ENCODE peak calls at places on chromosome 2, in seven cellular contexts. One of them, this sample, is unnamed.
A peak's percentile ranks its signal among the peaks of the same experiment; 100 is the strongest.

GRCh38 chr2:126863336-126864015 is 35.2 kb upstream of the TEX51 start:
- DNase-seq in tibial nerve: no peak
- DNase-seq in PC-3: no peak
- DNase-seq in OCI-LY7: peak; percentile 18
- DNase-seq in GM23248: no peak
- DNase-seq in WERI-Rb-1: no peak
- DNase-seq in upper lobe of right lung: no peak
- DNase-seq in this sample: no peak

GRCh38 chr2:183034806-183035205 is 3.5 kb downstream of the NCKAP1 start:
- DNase-seq in OCI-LY7: no peak
- DNase-seq in WERI-Rb-1: no peak
- DNase-seq in GM23248: peak; percentile 60
- DNase-seq in upper lobe of right lung: no peak
- DNase-seq in PC-3: no peak
- DNase-seq in tibial nerve: no peak
- DNase-seq in this sample: no peak

GRCh38 chr2:55894720-55895119 is 28.9 kb downstream of the EFEMP1 start:
- DNase-seq in PC-3: no peak
- DNase-seq in GM23248: no peak
- DNase-seq in WERI-Rb-1: no peak
- DNase-seq in tibial nerve: no peak
- DNase-seq in OCI-LY7: no peak
- DNase-seq in upper lobe of right lung: no peak
- DNase-seq in this sample: no peak

GRCh38 chr2:29459445-29460179 is 344.4 kb downstream of the CLIP4 start:
- DNase-seq in tibial nerve: no peak
- DNase-seq in PC-3: peak; percentile 67
- DNase-seq in GM23248: peak; percentile 90
- DNase-seq in upper lobe of right lung: no peak
- DNase-seq in OCI-LY7: no peak
- DNase-seq in WERI-Rb-1: no peak
- DNase-seq in this sample: no peak

GRCh38 chr2:85852979-85853498 is 35.8 kb downstream of the ST3GAL5 start:
- DNase-seq in OCI-LY7: peak; percentile 25
- DNase-seq in tibial nerve: peak; percentile 44
- DNase-seq in upper lobe of right lung: no peak
- DNase-seq in PC-3: no peak
- DNase-seq in WERI-Rb-1: no peak
- DNase-seq in GM23248: peak; percentile 76
- DNase-seq in this sample: peak; percentile 25

GRCh38 chr2:207073791-207074678 is 91.7 kb downstream of the KLF7 start:
- DNase-seq in OCI-LY7: no peak
- DNase-seq in tibial nerve: no peak
- DNase-seq in PC-3: peak; percentile 13
- DNase-seq in GM23248: peak; percentile 20
- DNase-seq in upper lobe of right lung: no peak
- DNase-seq in WERI-Rb-1: no peak
- DNase-seq in this sample: no peak

GRCh38 chr2:34025196-34025595 is 426.1 kb upstream of the FAM98A start:
- DNase-seq in WERI-Rb-1: no peak
- DNase-seq in tibial nerve: no peak
- DNase-seq in OCI-LY7: no peak
- DNase-seq in upper lobe of right lung: no peak
- DNase-seq in PC-3: no peak
- DNase-seq in GM23248: no peak
- DNase-seq in this sample: no peak

GRCh38 chr2:105102963-105103421 is 65.1 kb downstream of the MRPS9 start:
- DNase-seq in WERI-Rb-1: peak; percentile 65
- DNase-seq in OCI-LY7: no peak
- DNase-seq in GM23248: peak; percentile 55
- DNase-seq in PC-3: peak; percentile 92
- DNase-seq in tibial nerve: no peak
- DNase-seq in upper lobe of right lung: no peak
- DNase-seq in this sample: no peak

GRCh38 chr2:241744028-241744754 is 9.8 kb downstream of the D2HGDH start:
- DNase-seq in WERI-Rb-1: no peak
- DNase-seq in upper lobe of right lung: no peak
- DNase-seq in tibial nerve: no peak
- DNase-seq in OCI-LY7: no peak
- DNase-seq in PC-3: no peak
- DNase-seq in GM23248: no peak
- DNase-seq in this sample: no peak

GRCh38 chr2:121209014-121209610 is 75.9 kb downstream of the TFCP2L1 start:
- DNase-seq in tibial nerve: no peak
- DNase-seq in PC-3: no peak
- DNase-seq in OCI-LY7: no peak
- DNase-seq in GM23248: no peak
- DNase-seq in upper lobe of right lung: no peak
- DNase-seq in WERI-Rb-1: no peak
- DNase-seq in this sample: no peak

GRCh38 chr2:20514596-20515269 is 67.9 kb downstream of the RHOB start:
- DNase-seq in tibial nerve: no peak
- DNase-seq in GM23248: peak; percentile 98
- DNase-seq in PC-3: peak; percentile 66
- DNase-seq in WERI-Rb-1: no peak
- DNase-seq in OCI-LY7: no peak
- DNase-seq in upper lobe of right lung: no peak
- DNase-seq in this sample: no peak

GRCh38 chr2:46153996-46154753 is 143.0 kb upstream of the EPAS1 start:
- DNase-seq in GM23248: no peak
- DNase-seq in upper lobe of right lung: no peak
- DNase-seq in tibial nerve: no peak
- DNase-seq in WERI-Rb-1: no peak
- DNase-seq in PC-3: no peak
- DNase-seq in OCI-LY7: no peak
- DNase-seq in this sample: no peak

GRCh38 chr2:46655551-46656436 is 176.4 kb downstream of the TMEM247 start:
- DNase-seq in upper lobe of right lung: no peak
- DNase-seq in PC-3: no peak
- DNase-seq in tibial nerve: no peak
- DNase-seq in OCI-LY7: no peak
- DNase-seq in GM23248: peak; percentile 88
- DNase-seq in WERI-Rb-1: no peak
- DNase-seq in this sample: no peak

GRCh38 chr2:187434342-187434785 is 13.7 kb downstream of the CALCRL start:
- DNase-seq in OCI-LY7: no peak
- DNase-seq in PC-3: no peak
- DNase-seq in WERI-Rb-1: no peak
- DNase-seq in upper lobe of right lung: no peak
- DNase-seq in tibial nerve: no peak
- DNase-seq in GM23248: peak; percentile 67
- DNase-seq in this sample: no peak

GRCh38 chr2:103208916-103209315 is 447.1 kb downstream of the TMEM182 start:
- DNase-seq in tibial nerve: no peak
- DNase-seq in PC-3: no peak
- DNase-seq in upper lobe of right lung: no peak
- DNase-seq in WERI-Rb-1: no peak
- DNase-seq in OCI-LY7: no peak
- DNase-seq in GM23248: no peak
- DNase-seq in this sample: no peak

GRCh38 chr2:50118951-50119702 is 912.8 kb downstream of the NRXN1 start:
- DNase-seq in upper lobe of right lung: no peak
- DNase-seq in PC-3: no peak
- DNase-seq in GM23248: no peak
- DNase-seq in OCI-LY7: no peak
- DNase-seq in tibial nerve: no peak
- DNase-seq in WERI-Rb-1: no peak
- DNase-seq in this sample: no peak

GRCh38 chr2:199458017-199458805 is 472 bp upstream of the SATB2 start:
- DNase-seq in PC-3: peak; percentile 60
- DNase-seq in GM23248: peak; percentile 74
- DNase-seq in tibial nerve: no peak
- DNase-seq in OCI-LY7: peak; percentile 83
- DNase-seq in upper lobe of right lung: peak; percentile 67
- DNase-seq in WERI-Rb-1: peak; percentile 59
- DNase-seq in this sample: no peak

GRCh38 chr2:118865106-118865505 is 17.7 kb upstream of the EN1 start:
- DNase-seq in OCI-LY7: peak; percentile 55
- DNase-seq in WERI-Rb-1: peak; percentile 52
- DNase-seq in GM23248: peak; percentile 84
- DNase-seq in upper lobe of right lung: peak; percentile 46
- DNase-seq in tibial nerve: no peak
- DNase-seq in PC-3: peak; percentile 79
- DNase-seq in this sample: peak; percentile 15

GRCh38 chr2:202632682-202633081 is 2.1 kb upstream of the FAM117B start:
- DNase-seq in OCI-LY7: no peak
- DNase-seq in tibial nerve: peak; percentile 34
- DNase-seq in PC-3: no peak
- DNase-seq in GM23248: peak; percentile 6
- DNase-seq in WERI-Rb-1: no peak
- DNase-seq in upper lobe of right lung: no peak
- DNase-seq in this sample: peak; percentile 36

GRCh38 chr2:65281626-65282351 is 54.2 kb downstream of the ACTR2 start:
- DNase-seq in PC-3: no peak
- DNase-seq in upper lobe of right lung: no peak
- DNase-seq in tibial nerve: peak; percentile 39
- DNase-seq in GM23248: no peak
- DNase-seq in OCI-LY7: no peak
- DNase-seq in WERI-Rb-1: no peak
- DNase-seq in this sample: no peak

GRCh38 chr2:234500394-234501006 is 3.6 kb upstream of the ARL4C start:
- DNase-seq in PC-3: peak; percentile 66
- DNase-seq in upper lobe of right lung: peak; percentile 74
- DNase-seq in GM23248: peak; percentile 77
- DNase-seq in OCI-LY7: peak; percentile 92
- DNase-seq in tibial nerve: peak; percentile 58
- DNase-seq in WERI-Rb-1: peak; percentile 62
- DNase-seq in this sample: peak; percentile 27

GRCh38 chr2:146893500-146894041 is 951.3 kb upstream of the ACVR2A start:
- DNase-seq in GM23248: no peak
- DNase-seq in tibial nerve: peak; percentile 25
- DNase-seq in PC-3: peak; percentile 62
- DNase-seq in WERI-Rb-1: no peak
- DNase-seq in upper lobe of right lung: no peak
- DNase-seq in OCI-LY7: no peak
- DNase-seq in this sample: no peak
- H3K9me3 ChIP-seq in GM23248: no peaks in the 10 kb centered on the region
- H3K9me3 ChIP-seq in tibial nerve: no peaks in the 10 kb centered on the region
- H3K9me3 ChIP-seq in PC-3: no peaks in the 10 kb centered on the region
- H3K9me3 ChIP-seq in WERI-Rb-1: no peaks in the 10 kb centered on the region
- H3K9me3 ChIP-seq in upper lobe of right lung: no peaks in the 10 kb centered on the region
- H3K9me3 ChIP-seq in OCI-LY7: no peaks in the 10 kb centered on the region
- H3K9me3 ChIP-seq in this sample: no peaks in the 10 kb centered on the region

DNA sequence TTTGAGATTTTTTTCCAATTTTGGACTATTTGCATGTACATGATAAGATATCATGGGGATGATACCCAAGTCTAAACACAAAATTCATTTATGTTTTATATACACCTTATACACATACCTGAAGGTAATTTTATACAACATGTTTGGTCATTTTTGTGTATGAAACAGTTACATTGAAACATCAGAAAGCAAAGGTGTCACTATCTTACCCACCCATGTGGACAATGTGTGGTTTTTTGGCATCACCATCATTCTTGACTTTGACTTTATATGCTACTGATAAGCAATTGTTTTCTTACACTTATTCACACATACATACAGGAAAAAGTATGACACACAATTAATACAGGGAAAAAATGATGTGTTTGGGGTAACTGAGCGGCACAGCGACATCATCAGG is 51.0 kb upstream of the ACVR1 start:
- DNase-seq in WERI-Rb-1: no peak
- DNase-seq in GM23248: no peak
- DNase-seq in OCI-LY7: no peak
- DNase-seq in PC-3: no peak
- DNase-seq in tibial nerve: no peak
- DNase-seq in upper lobe of right lung: no peak
- DNase-seq in this sample: no peak
- H3K9me3 ChIP-seq in WERI-Rb-1: no peaks in the 10 kb centered on the region
- H3K9me3 ChIP-seq in GM23248: no peaks in the 10 kb centered on the region
- H3K9me3 ChIP-seq in OCI-LY7: no peaks in the 10 kb centered on the region
- H3K9me3 ChIP-seq in PC-3: no peaks in the 10 kb centered on the region
- H3K9me3 ChIP-seq in tibial nerve: no peaks in the 10 kb centered on the region
- H3K9me3 ChIP-seq in upper lobe of right lung: no peaks in the 10 kb centered on the region
- H3K9me3 ChIP-seq in this sample: no peaks in the 10 kb centered on the region

GRCh38 chr2:235570256-235570655 is 76.4 kb downstream of the AGAP1 start:
- DNase-seq in tibial nerve: no peak
- DNase-seq in upper lobe of right lung: no peak
- DNase-seq in OCI-LY7: no peak
- DNase-seq in PC-3: no peak
- DNase-seq in WERI-Rb-1: no peak
- DNase-seq in GM23248: peak; percentile 69
- DNase-seq in this sample: no peak
- H3K9me3 ChIP-seq in tibial nerve: no peaks in the 10 kb centered on the region
- H3K9me3 ChIP-seq in upper lobe of right lung: no peaks in the 10 kb centered on the region
- H3K9me3 ChIP-seq in OCI-LY7: no peaks in the 10 kb centered on the region
- H3K9me3 ChIP-seq in PC-3: no peaks in the 10 kb centered on the region
- H3K9me3 ChIP-seq in WERI-Rb-1: no peaks in the 10 kb centered on the region
- H3K9me3 ChIP-seq in GM23248: no peaks in the 10 kb centered on the region
- H3K9me3 ChIP-seq in this sample: peaks cover 9% of the 10 kb centered on the region

GRCh38 chr2:240468300-240469238 is 33.1 kb downstream of the GPC1 start:
- DNase-seq in OCI-LY7: no peak
- DNase-seq in WERI-Rb-1: peak; percentile 5
- DNase-seq in tibial nerve: no peak
- DNase-seq in PC-3: no peak
- DNase-seq in GM23248: no peak
- DNase-seq in upper lobe of right lung: no peak
- DNase-seq in this sample: no peak

GRCh38 chr2:240469239-240469636 is 33.8 kb downstream of the GPC1 start:
- DNase-seq in GM23248: no peak
- DNase-seq in OCI-LY7: no peak
- DNase-seq in WERI-Rb-1: no peak
- DNase-seq in upper lobe of right lung: peak; percentile 48
- DNase-seq in PC-3: no peak
- DNase-seq in tibial nerve: no peak
- DNase-seq in this sample: no peak

GRCh38 chr2:240469747-240470146 is 34.3 kb downstream of the GPC1 start:
- DNase-seq in WERI-Rb-1: no peak
- DNase-seq in GM23248: no peak
- DNase-seq in tibial nerve: no peak
- DNase-seq in PC-3: no peak
- DNase-seq in OCI-LY7: no peak
- DNase-seq in upper lobe of right lung: no peak
- DNase-seq in this sample: no peak

GRCh38 chr2:240473211-240473610 is 37.7 kb downstream of the GPC1 start:
- DNase-seq in upper lobe of right lung: no peak
- DNase-seq in WERI-Rb-1: no peak
- DNase-seq in PC-3: no peak
- DNase-seq in tibial nerve: no peak
- DNase-seq in OCI-LY7: no peak
- DNase-seq in GM23248: no peak
- DNase-seq in this sample: no peak

DNA sequence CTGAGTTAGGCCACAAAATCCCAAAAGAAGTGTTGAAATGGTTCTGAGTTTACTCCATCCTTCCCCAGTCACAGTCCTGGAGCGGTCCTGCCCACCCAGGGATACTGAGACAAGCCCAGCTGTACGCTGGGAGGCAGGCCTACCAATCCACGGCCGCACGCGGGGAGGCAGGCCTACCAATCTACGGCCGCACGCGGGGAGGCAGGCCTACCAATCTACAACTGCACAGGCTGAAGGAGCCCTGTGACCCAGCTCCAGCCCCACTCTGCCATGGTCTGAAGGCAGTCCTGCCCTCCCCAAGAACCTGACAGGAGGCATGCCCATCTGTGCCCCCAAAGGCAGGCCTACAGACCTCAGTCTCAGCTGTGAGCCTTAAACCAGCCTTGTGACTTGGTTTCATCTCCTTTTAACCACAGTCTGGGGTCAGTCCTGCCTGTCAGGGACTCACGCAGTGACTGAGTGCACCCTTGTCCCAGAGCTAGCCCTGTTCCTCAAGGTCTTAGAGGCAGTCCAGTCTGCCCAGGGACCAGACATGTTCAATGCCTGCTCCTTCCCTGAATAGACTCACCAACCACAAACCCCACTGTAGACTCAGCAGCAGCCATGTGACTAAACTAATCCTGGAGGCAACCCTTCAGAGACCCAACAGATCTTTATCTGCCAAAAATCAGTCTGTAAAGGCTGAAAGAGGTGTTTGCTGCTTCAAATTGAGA is 36.8 kb downstream of the GPC1 start:
- DNase-seq in PC-3: no peak
- DNase-seq in GM23248: no peak
- DNase-seq in tibial nerve: no peak
- DNase-seq in OCI-LY7: no peak
- DNase-seq in WERI-Rb-1: no peak
- DNase-seq in upper lobe of right lung: no peak
- DNase-seq in this sample: no peak
- H3K9me3 ChIP-seq in PC-3: peaks cover 6% of the 10 kb centered on the region
- H3K9me3 ChIP-seq in GM23248: no peaks in the 10 kb centered on the region
- H3K9me3 ChIP-seq in tibial nerve: peaks cover 7% of the 10 kb centered on the region
- H3K9me3 ChIP-seq in OCI-LY7: peaks cover 8% of the 10 kb centered on the region
- H3K9me3 ChIP-seq in WERI-Rb-1: peaks cover 6% of the 10 kb centered on the region
- H3K9me3 ChIP-seq in upper lobe of right lung: peaks cover 19% of the 10 kb centered on the region
- H3K9me3 ChIP-seq in this sample: peaks cover 49% of the 10 kb centered on the region